ENCODE peak calls at places on chromosomes 13 and 19, in six cellular contexts. R is fibroblast of lung, O is A549, T is stomach, Z is Panc1, Y is heart left ventricle. U is an unnamed sample.

GRCh38 chr19:13099073-13099999 is 3.3 kb downstream of the LYL1 start:
- DNase-seq in O (no peak), Y (peak; percentile 83), T (peak; percentile 78), R (no peak), Z (no peak), U (peak; percentile 62)

GRCh38 chr13:52455677-52456041 is 381 bp downstream of the CKAP2 start:
- DNase-seq in T (peak; percentile 65), Y (peak; percentile 58), R (peak; percentile 52), Z (peak; percentile 20), O (peak; percentile 75), U (peak; percentile 66)

GRCh38 chr13:112176746-112177119 is 109.8 kb downstream of the SOX1 start:
- DNase-seq in T (no peak), Z (no peak), R (no peak), Y (no peak), O (no peak), U (no peak)

GRCh38 chr13:39484506-39485313 is 118.3 kb downstream of the LHFPL6 start:
- DNase-seq in Z (no peak), T (no peak), R (peak; percentile 84), O (no peak), Y (no peak), U (peak; percentile 56)

GRCh38 chr13:21006141-21007005 is 55.0 kb downstream of the LATS2 start:
- DNase-seq in T (no peak), R (no peak), Y (no peak), Z (no peak), O (no peak), U (no peak)

GRCh38 chr19:18167975-18168645 is 5.5 kb upstream of the IFI30 start:
- DNase-seq in R (no peak), Z (no peak), O (no peak), T (peak; percentile 59), Y (no peak), U (peak; percentile 50)

GRCh38 chr19:850221-850978 is 1.7 kb upstream of the ELANE start:
- DNase-seq in T (peak; percentile 83), O (peak; percentile 92), R (peak; percentile 59), Y (peak; percentile 88), Z (no peak), U (peak; percentile 89)

GRCh38 chr13:110312669-110313031 is 5.6 kb downstream of the COL4A2 start:
- DNase-seq in Y (no peak), T (no peak), Z (no peak), O (peak; percentile 27), R (peak; percentile 97), U (peak; percentile 80)

GRCh38 chr13:30112602-30113435 is 194.5 kb downstream of the KATNAL1 start:
- DNase-seq in T (peak; percentile 85), O (peak; percentile 79), Z (peak; percentile 62), R (peak; percentile 81), Y (peak; percentile 70), U (peak; percentile 88)

DNA sequence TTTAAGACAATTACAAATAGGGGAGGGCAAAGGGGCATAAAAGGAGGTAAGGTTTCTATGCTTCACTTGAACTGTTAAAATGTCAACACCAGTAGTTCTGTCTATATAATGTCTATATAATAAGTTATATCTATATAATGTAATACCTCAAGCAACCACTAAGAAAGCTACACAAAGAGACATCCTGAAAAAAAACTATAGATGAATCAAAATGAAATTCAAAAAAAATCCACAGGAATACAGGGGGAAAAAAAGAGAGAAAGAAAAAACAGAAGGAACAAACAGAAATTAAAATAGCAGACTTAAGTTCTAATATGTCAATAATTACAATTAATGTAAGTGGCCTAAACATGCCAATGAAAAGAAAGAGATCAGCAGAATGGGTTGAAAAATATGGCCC is 186.0 kb downstream of the KCTD15 start:
- DNase-seq in Z (no peak), Y (no peak), R (no peak), O (no peak), T (no peak), U (no peak)
- TF ChIP-seq CTCF in Z (peak; percentile 8), Y (no peak), R (no peak), O (no peak), T (no peak), U (no peak)

GRCh38 chr19:44684892-44685847 is 13.8 kb upstream of the CEACAM16 start:
- DNase-seq in Z (no peak), Y (peak; percentile 43), T (peak; percentile 42), R (peak; percentile 96), O (peak; percentile 99), U (peak; percentile 94)
- H3K4me3 ChIP-seq in Z (no peak overlapping the region), Y (no peak overlapping the region), T (no peak overlapping the region), R (no peak overlapping the region), O (no peak overlapping the region), U (no peak overlapping the region)

DNA sequence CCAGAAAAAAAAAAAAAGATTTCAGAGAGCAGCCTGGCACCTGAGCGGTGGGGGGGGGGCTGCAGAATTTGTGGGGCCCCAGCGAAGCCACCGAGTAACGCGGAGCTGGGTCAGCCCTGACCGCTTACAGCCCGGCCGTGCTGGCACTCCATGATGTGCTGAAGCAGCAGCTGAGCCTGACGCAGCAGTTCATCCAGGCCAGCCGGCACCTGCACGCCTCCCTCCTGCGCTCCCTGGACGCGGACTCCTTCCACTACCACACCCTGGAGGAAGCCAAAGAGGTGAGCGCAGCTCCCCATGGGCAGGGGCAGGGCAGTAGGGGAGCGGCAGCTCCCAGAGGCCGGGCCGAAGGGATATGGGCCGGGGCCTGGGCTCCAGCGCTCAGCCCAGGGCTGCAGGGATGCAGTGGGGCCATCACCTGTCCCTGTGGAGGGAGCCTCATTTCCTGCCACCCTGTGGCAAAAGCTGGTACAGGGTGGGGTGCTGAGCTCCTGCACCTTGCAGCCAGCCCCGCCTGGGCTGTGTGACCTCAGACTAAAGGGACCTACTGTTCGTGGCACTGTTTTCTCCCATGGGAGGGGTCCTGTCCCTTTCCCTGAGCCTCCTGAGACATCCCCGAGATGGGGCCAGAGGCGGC is 18.3 kb downstream of the C19orf44 start:
- DNase-seq in O (no peak), T (no peak), Z (no peak), Y (no peak), R (no peak), U (no peak)
- TF ChIP-seq CTCF in O (no peak), T (no peak), Z (no peak), Y (no peak), R (no peak), U (no peak)

DNA sequence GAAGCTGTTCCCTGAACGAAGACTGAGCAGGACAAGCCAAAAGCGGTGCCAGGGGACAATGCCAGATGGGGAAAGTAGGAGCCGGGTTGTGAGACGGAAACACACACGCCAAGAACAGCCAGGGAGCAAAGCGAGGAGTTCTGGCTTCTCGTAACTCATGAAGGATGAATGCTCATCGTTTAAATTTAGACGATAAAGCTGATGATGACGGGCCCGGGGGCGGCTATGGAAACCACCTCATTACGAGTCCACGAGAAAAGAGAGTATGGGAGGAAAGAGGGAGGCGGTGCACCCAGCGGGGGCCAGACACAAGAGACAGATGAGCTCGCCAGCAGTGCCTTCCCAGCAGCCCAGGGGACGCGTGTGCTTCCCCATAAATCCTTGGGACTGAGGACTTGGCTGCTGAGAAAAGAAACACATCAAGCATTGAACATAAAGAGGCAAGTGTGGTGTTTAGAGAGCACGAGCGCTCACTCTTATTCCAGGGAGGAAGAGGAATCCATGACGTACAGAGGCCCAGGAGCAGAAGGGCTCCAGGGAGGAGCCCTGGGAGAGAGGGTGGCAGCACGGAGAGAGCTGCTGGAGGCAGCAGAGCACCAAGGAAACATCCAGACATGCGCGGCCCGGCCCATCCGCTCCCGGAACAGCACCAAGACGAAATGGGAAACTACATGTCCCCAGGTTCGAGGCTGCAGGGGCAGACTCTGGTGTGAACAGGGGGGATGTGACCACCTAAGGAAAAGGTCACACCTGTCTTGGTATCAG is 70.7 kb downstream of the EPS15L1 start:
- DNase-seq in O (no peak), Y (no peak), Z (no peak), T (no peak), R (peak; percentile 56), U (no peak)
- H3K4me3 ChIP-seq in O (no peak overlapping the region), Y (no peak overlapping the region), Z (no peak overlapping the region), T (no peak overlapping the region), R (no peak overlapping the region), U (no peak overlapping the region)